ENCODE peak calls at places on chromosomes 16 and 17, in four cellular contexts. One of them, this sample, is unnamed.

GRCh38 chr17:45702666-45703266 is 81.4 kb upstream of the CRHR1 start:
- DNase-seq in iPS-NIHi11: peak
- DNase-seq in Calu3: peak
- DNase-seq in skeletal muscle cell: no peak
- DNase-seq in this sample: no peak

GRCh38 chr17:21282231-21282630 is 2.3 kb upstream of the MAP2K3 start:
- DNase-seq in skeletal muscle cell: peak
- DNase-seq in Calu3: peak
- DNase-seq in iPS-NIHi11: no peak
- DNase-seq in this sample: peak

GRCh38 chr17:82320956-82321927 is 3.8 kb upstream of the CD7 start:
- DNase-seq in iPS-NIHi11: peak
- DNase-seq in skeletal muscle cell: no peak
- DNase-seq in Calu3: peak
- DNase-seq in this sample: no peak

GRCh38 chr16:2529061-2529931 is 1.9 kb downstream of the CEMP1 start:
- DNase-seq in skeletal muscle cell: no peak
- DNase-seq in iPS-NIHi11: peak
- DNase-seq in Calu3: no peak
- DNase-seq in this sample: no peak

GRCh38 chr16:2194852-2195315 is 1.5 kb downstream of the CASKIN1 start:
- DNase-seq in skeletal muscle cell: no peak
- DNase-seq in Calu3: peak
- DNase-seq in iPS-NIHi11: peak
- DNase-seq in this sample: no peak

GRCh38 chr16:14232106-14232890 is 161.2 kb downstream of the MRTFB start:
- DNase-seq in Calu3: peak
- DNase-seq in iPS-NIHi11: no peak
- DNase-seq in skeletal muscle cell: no peak
- DNase-seq in this sample: no peak

GRCh38 chr16:89197633-89198416 is 2.5 kb downstream of the SLC22A31 start:
- DNase-seq in iPS-NIHi11: no peak
- DNase-seq in Calu3: no peak
- DNase-seq in skeletal muscle cell: no peak
- DNase-seq in this sample: no peak

GRCh38 chr17:76445697-76446448 is 7.1 kb downstream of the UBE2O start:
- DNase-seq in iPS-NIHi11: no peak
- DNase-seq in skeletal muscle cell: no peak
- DNase-seq in Calu3: no peak
- DNase-seq in this sample: no peak

GRCh38 chr16:87897563-87898505 is 28.5 kb upstream of the SLC7A5 start:
- DNase-seq in iPS-NIHi11: no peak
- DNase-seq in skeletal muscle cell: no peak
- DNase-seq in Calu3: no peak
- DNase-seq in this sample: no peak

GRCh38 chr17:81253358-81254131 is 14.4 kb downstream of the NDUFAF8 start:
- DNase-seq in iPS-NIHi11: peak
- DNase-seq in skeletal muscle cell: no peak
- DNase-seq in Calu3: peak
- DNase-seq in this sample: no peak

GRCh38 chr16:2285731-2286191 is 17.8 kb upstream of the RNPS1 start:
- DNase-seq in Calu3: no peak
- DNase-seq in skeletal muscle cell: no peak
- DNase-seq in iPS-NIHi11: no peak
- DNase-seq in this sample: no peak

GRCh38 chr16:87206646-87207451 is 110.3 kb downstream of the C16orf95 start:
- DNase-seq in Calu3: no peak
- DNase-seq in skeletal muscle cell: peak
- DNase-seq in iPS-NIHi11: no peak
- DNase-seq in this sample: no peak

GRCh38 chr16:79329163-79329521 is 271.4 kb downstream of the MAF start:
- DNase-seq in Calu3: no peak
- DNase-seq in iPS-NIHi11: no peak
- DNase-seq in skeletal muscle cell: no peak
- DNase-seq in this sample: no peak

GRCh38 chr16:63461248-63461841 is 1425.1 kb upstream of the CDH8 start:
- DNase-seq in Calu3: no peak
- DNase-seq in iPS-NIHi11: peak
- DNase-seq in skeletal muscle cell: peak
- DNase-seq in this sample: peak

GRCh38 chr16:57525761-57526160 is 10.6 kb downstream of the CCDC102A start:
- DNase-seq in iPS-NIHi11: no peak
- DNase-seq in skeletal muscle cell: no peak
- DNase-seq in Calu3: no peak
- DNase-seq in this sample: no peak

GRCh38 chr16:56332464-56333079 is 92.8 kb downstream of the AMFR start:
- DNase-seq in iPS-NIHi11: peak
- DNase-seq in Calu3: peak
- DNase-seq in skeletal muscle cell: peak
- DNase-seq in this sample: no peak

GRCh38 chr16:71883193-71883848 is 661 bp downstream of the ZNF821 start:
- DNase-seq in skeletal muscle cell: no peak
- DNase-seq in Calu3: peak
- DNase-seq in iPS-NIHi11: peak
- DNase-seq in this sample: no peak

GRCh38 chr16:72819345-72819744 is 228.6 kb downstream of the ZFHX3 start:
- DNase-seq in skeletal muscle cell: peak
- DNase-seq in Calu3: no peak
- DNase-seq in iPS-NIHi11: no peak
- DNase-seq in this sample: peak

GRCh38 chr17:49365667-49366066 is 3.6 kb upstream of the ZNF652 start:
- DNase-seq in Calu3: peak
- DNase-seq in iPS-NIHi11: peak
- DNase-seq in skeletal muscle cell: no peak
- DNase-seq in this sample: no peak

GRCh38 chr17:69335018-69335417 is 8.1 kb upstream of the ABCA5 start:
- DNase-seq in iPS-NIHi11: peak
- DNase-seq in skeletal muscle cell: no peak
- DNase-seq in Calu3: no peak
- DNase-seq in this sample: no peak

This sample was measured in kidney epithelial cell.